ENCODE peak calls at places on chromosomes 5 and 9, in six cellular contexts. Z is sigmoid colon, M is adrenal gland, K is Peyer's patch, S is tibial nerve, V is K562. H is an unnamed sample. For H3K27me3, the result is how much of the 10 kb centered on the place peaks cover.

GRCh38 chr9:98135938-98136337 is 16.9 kb upstream of the TRIM14 start:
- DNase-seq in Z (peak), M (no peak), K (peak), S (no peak), V (no peak), H (no peak)

GRCh38 chr5:112709416-112709815 is 28.3 kb upstream of the APC start:
- DNase-seq in Z (no peak), M (no peak), K (no peak), S (no peak), V (no peak), H (no peak)

GRCh38 chr9:94085062-94085639 is 887 bp downstream of the PTPDC1 start:
- DNase-seq in Z (no peak), M (no peak), K (no peak), S (no peak), V (no peak), H (no peak)

GRCh38 chr5:178688551-178688950 is 41.9 kb downstream of the ZNF354A start:
- DNase-seq in Z (no peak), M (no peak), K (no peak), S (no peak), V (no peak), H (peak)

GRCh38 chr9:26856413-26857032 is 36.1 kb downstream of the CAAP1 start:
- DNase-seq in Z (no peak), M (no peak), K (peak), S (no peak), V (peak), H (no peak)

GRCh38 chr9:133374612-133375115 is 1.2 kb downstream of the SURF4 start:
- DNase-seq in Z (no peak), M (no peak), K (no peak), S (no peak), V (no peak), H (no peak)

GRCh38 chr9:129888085-129888808 is 53.0 kb downstream of the USP20 start:
- DNase-seq in Z (no peak), M (no peak), K (peak), S (no peak), V (peak), H (peak)

GRCh38 chr9:19405771-19406170 is 3.0 kb upstream of the ACER2 start:
- DNase-seq in Z (no peak), M (no peak), K (no peak), S (no peak), V (no peak), H (no peak)

GRCh38 chr9:33452828-33453271 is 5.5 kb upstream of the AQP3 start:
- DNase-seq in Z (no peak), M (peak), K (peak), S (no peak), V (peak), H (peak)

GRCh38 chr9:136558373-136558772 is 12.5 kb upstream of the NOTCH1 start:
- DNase-seq in Z (no peak), M (no peak), K (no peak), S (no peak), V (no peak), H (no peak)

GRCh38 chr9:90307177-90307833 is 335.3 kb downstream of the DIRAS2 start:
- DNase-seq in Z (no peak), M (no peak), K (no peak), S (no peak), V (no peak), H (no peak)

GRCh38 chr9:89428901-89429890 is 68.7 kb downstream of the SEMA4D start:
- DNase-seq in Z (no peak), M (no peak), K (peak), S (no peak), V (peak), H (no peak)

GRCh38 chr5:54701179-54701578 is 183.6 kb downstream of the SNX18 start:
- DNase-seq in Z (no peak), M (peak), K (no peak), S (no peak), V (no peak), H (no peak)

GRCh38 chr5:176492431-176492830 is 44.2 kb downstream of the FAF2 start:
- DNase-seq in Z (no peak), M (no peak), K (no peak), S (no peak), V (no peak), H (no peak)

GRCh38 chr5:28542968-28543367 is 1504.6 kb upstream of the CDH9 start:
- DNase-seq in Z (no peak), M (no peak), K (no peak), S (no peak), V (no peak), H (no peak)

GRCh38 chr9:127065592-127065991 is 56.8 kb downstream of the ANGPTL2 start:
- DNase-seq in Z (no peak), M (no peak), K (no peak), S (no peak), V (no peak), H (no peak)

GRCh38 chr9:134057311-134057665 is 10.5 kb downstream of the BRD3 start:
- DNase-seq in Z (no peak), M (peak), K (no peak), S (no peak), V (no peak), H (no peak)

GRCh38 chr9:87427851-87428506 is 69.7 kb upstream of the DAPK1 start:
- DNase-seq in Z (no peak), M (no peak), K (no peak), S (no peak), V (no peak), H (no peak)

GRCh38 chr9:19999491-20000057 is 210.7 kb upstream of the SLC24A2 start:
- DNase-seq in Z (no peak), M (no peak), K (no peak), S (no peak), V (no peak), H (no peak)

GRCh38 chr5:72499730-72500129 is 7.5 kb downstream of the ZNF366 start:
- DNase-seq in Z (no peak), M (no peak), K (no peak), S (no peak), V (no peak), H (no peak)

GRCh38 chr5:73299017-73299630 is 126.1 kb downstream of the TMEM174 start:
- DNase-seq in Z (no peak), M (no peak), K (no peak), S (no peak), V (no peak), H (peak)

GRCh38 chr5:126198509-126198908 is 224.7 kb upstream of the GRAMD2B start:
- DNase-seq in Z (no peak), M (no peak), K (no peak), S (no peak), V (no peak), H (no peak)

GRCh38 chr5:53478411-53479044 is 1.9 kb upstream of the FST start:
- DNase-seq in Z (no peak), M (peak), K (no peak), S (peak), V (peak), H (peak)

GRCh38 chr9:89483592-89484474 is 14.1 kb downstream of the SEMA4D start:
- DNase-seq in Z (no peak), M (no peak), K (peak), S (no peak), V (no peak), H (no peak)

GRCh38 chr5:92560698-92561361 is 1020.2 kb downstream of the NR2F1-AS1 start:
- DNase-seq in Z (no peak), M (no peak), K (no peak), S (no peak), V (no peak), H (no peak)

GRCh38 chr5:11182441-11183080 is 421.5 kb upstream of the DAP start:
- DNase-seq in Z (no peak), M (no peak), K (no peak), S (peak), V (peak), H (no peak)

GRCh38 chr5:64923151-64923685 is 154.5 kb downstream of the CWC27 start:
- DNase-seq in Z (no peak), M (no peak), K (no peak), S (no peak), V (no peak), H (no peak)

GRCh38 chr9:114621975-114622609 is 11.0 kb downstream of the TMEM268 start:
- DNase-seq in Z (no peak), M (peak), K (no peak), S (no peak), V (no peak), H (no peak)

GRCh38 chr9:137108608-137109249 is 5.8 kb downstream of the DPP7 start:
- DNase-seq in Z (peak), M (no peak), K (no peak), S (no peak), V (peak), H (peak)

GRCh38 chr5:85278193-85278592 is 893.5 kb upstream of the EDIL3 start:
- DNase-seq in Z (no peak), M (no peak), K (no peak), S (no peak), V (no peak), H (no peak)

GRCh38 chr5:60805470-60805869 is 38.6 kb downstream of the ELOVL7 start:
- DNase-seq in Z (no peak), M (no peak), K (no peak), S (no peak), V (no peak), H (no peak)

GRCh38 chr5:148790545-148791333 is 35.7 kb upstream of the ADRB2 start:
- DNase-seq in Z (no peak), M (no peak), K (no peak), S (no peak), V (no peak), H (no peak)

GRCh38 chr9:134335095-134335489 is 8.8 kb downstream of the RXRA start:
- DNase-seq in Z (no peak), M (no peak), K (no peak), S (no peak), V (no peak), H (no peak)

GRCh38 chr9:136059851-136060670 is 35.0 kb downstream of the NACC2 start:
- DNase-seq in Z (peak), M (peak), K (peak), S (no peak), V (no peak), H (no peak)

GRCh38 chr9:99015890-99016289 is 72.2 kb downstream of the COL15A1 start:
- DNase-seq in Z (no peak), M (no peak), K (no peak), S (no peak), V (no peak), H (peak)

GRCh38 chr5:142097681-142098080 is 10.9 kb upstream of the NDFIP1 start:
- DNase-seq in Z (no peak), M (no peak), K (no peak), S (no peak), V (no peak), H (no peak)

GRCh38 chr5:98397081-98397480 is 376.4 kb upstream of the RGMB start:
- DNase-seq in Z (no peak), M (no peak), K (no peak), S (no peak), V (no peak), H (no peak)

GRCh38 chr9:113992276-113992951 is 85.7 kb downstream of the AMBP start:
- DNase-seq in Z (no peak), M (peak), K (peak), S (peak), V (no peak), H (peak)

DNA sequence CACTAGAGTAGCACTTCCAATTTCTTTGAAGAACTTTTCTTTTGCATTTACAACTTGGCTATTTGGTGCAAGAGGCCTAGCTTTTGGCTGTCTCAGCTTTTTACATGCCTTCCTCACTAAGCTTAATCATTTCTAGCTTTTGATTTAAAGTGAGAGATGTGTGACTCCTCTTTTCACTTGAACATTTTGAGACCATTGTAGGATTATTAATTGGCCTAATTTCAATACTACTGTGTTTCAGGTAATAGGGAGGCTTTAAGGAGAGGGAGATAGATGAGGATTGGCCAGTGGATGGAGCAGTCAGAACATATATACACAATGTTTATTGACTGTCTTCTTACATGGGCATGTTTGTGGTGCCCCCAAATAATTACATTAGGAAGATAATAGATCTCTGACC is 161.7 kb downstream of the GNA14 start:
- DNase-seq in Z (no peak), M (no peak), K (no peak), S (no peak), V (no peak), H (no peak)
- H3K27ac ChIP-seq in Z (no peak), M (no peak), K (no peak), S (no peak), V (no peak), H (no peak)

GRCh38 chr5:62305715-62306493 is at the start of gene KIF2A:
- DNase-seq in Z (peak), M (peak), K (peak), S (peak), V (peak), H (peak)
- TF ChIP-seq POLR2A in Z (no peak), M (peak), K (peak), S (peak), V (peak), H (peak)

DNA sequence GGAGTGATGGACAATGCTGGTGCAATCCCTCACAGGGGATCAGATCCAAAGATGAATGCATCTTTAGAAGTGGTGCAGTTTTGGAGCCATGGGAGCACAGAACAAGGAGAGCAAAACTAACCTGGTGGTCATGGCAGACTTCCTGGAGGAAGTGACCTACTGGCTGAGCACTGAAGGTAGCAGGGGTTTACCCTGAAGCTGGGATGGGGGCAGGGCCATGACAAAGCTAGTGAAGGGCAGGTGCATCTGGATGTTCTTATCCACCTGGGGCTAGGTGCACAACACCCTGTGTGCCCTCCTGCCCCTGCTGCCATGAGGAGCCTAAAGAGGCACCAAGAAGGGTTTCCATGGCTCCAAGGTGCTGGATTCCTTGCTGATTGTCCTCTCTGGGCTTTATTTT is 11.5 kb upstream of the PITX1 start:
- DNase-seq in Z (no peak), M (no peak), K (no peak), S (no peak), V (no peak), H (no peak)
- H3K27me3 ChIP-seq in Z (half or more), M (half or more), K (under half), S (half or more), V (under half), H (under half)

GRCh38 chr9:106897681-106898080 is 34.7 kb downstream of the ZNF462 start:
- DNase-seq in Z (no peak), M (no peak), K (no peak), S (no peak), V (no peak), H (no peak)
- H3K27ac ChIP-seq in Z (peak), M (peak), K (no peak), S (no peak), V (no peak), H (no peak)

GRCh38 chr5:93620487-93621339 is 37.7 kb downstream of the NR2F1 start:
- DNase-seq in Z (peak), M (peak), K (peak), S (no peak), V (no peak), H (peak)

GRCh38 chr5:93623153-93623552 is 40.1 kb downstream of the NR2F1 start:
- DNase-seq in Z (no peak), M (no peak), K (no peak), S (no peak), V (no peak), H (no peak)

GRCh38 chr5:93622240-93622885 is 39.3 kb downstream of the NR2F1 start:
- DNase-seq in Z (no peak), M (peak), K (no peak), S (no peak), V (no peak), H (no peak)

GRCh38 chr5:93626801-93627200 is 43.8 kb downstream of the NR2F1 start:
- DNase-seq in Z (no peak), M (no peak), K (no peak), S (no peak), V (no peak), H (no peak)

GRCh38 chr5:93621340-93621872 is 38.4 kb downstream of the NR2F1 start:
- DNase-seq in Z (peak), M (peak), K (peak), S (peak), V (no peak), H (peak)
- TF ChIP-seq POLR2A in Z (no peak), M (peak), K (no peak), S (peak), V (no peak), H (no peak)

H was measured in upper lobe of left lung.